ENCODE peak calls at places on chromosomes 4 and X, in eight cellular contexts. N is NCI-H1930, D is fibroblast of lung, G is psoas muscle, M is H9, C is lung microvascular endothelial cell, S is EH, K is ELR. O is an unnamed sample.

GRCh38 chr4:121072080-121072835 is at the start of gene NDNF:
- DNase-seq in N (peak), D (peak), G (peak), M (peak), C (peak), S (peak), K (peak), O (peak)

GRCh38 chr4:53714377-53715140 is 123.3 kb upstream of the LNX1 start:
- DNase-seq in N (no peak), D (peak), G (no peak), M (no peak), C (no peak), S (peak), K (peak), O (peak)

GRCh38 chr4:4781936-4782754 is 77.3 kb upstream of the MSX1 start:
- DNase-seq in N (no peak), D (peak), G (no peak), M (no peak), C (no peak), S (peak), K (peak), O (peak)

GRCh38 chr4:71026086-71026485 is 32.6 kb downstream of the DCK start:
- DNase-seq in N (no peak), D (peak), G (no peak), M (no peak), C (peak), S (peak), K (peak), O (peak)

GRCh38 chr4:118682928-118683327 is 2.3 kb upstream of the METTL14 start:
- DNase-seq in N (no peak), D (peak), G (no peak), M (no peak), C (peak), S (peak), K (peak), O (peak)

GRCh38 chrX:40877869-40878268 is 142.5 kb upstream of the MED14 start:
- DNase-seq in N (no peak), D (peak), G (no peak), M (no peak), C (peak), S (peak), K (peak), O (peak)

GRCh38 chr4:38621004-38621684 is 42.9 kb upstream of the KLF3 start:
- DNase-seq in N (no peak), D (peak), G (no peak), M (no peak), C (no peak), S (peak), K (peak), O (peak)

GRCh38 chr4:68748181-68748981 is 67.4 kb upstream of the UGT2B10 start:
- DNase-seq in N (no peak), D (no peak), G (no peak), M (no peak), C (no peak), S (no peak), K (peak), O (no peak)

GRCh38 chr4:101349346-101350064 is 2.2 kb upstream of the PPP3CA start:
- DNase-seq in N (no peak), D (peak), G (peak), M (no peak), C (peak), S (no peak), K (peak), O (peak)

GRCh38 chr4:98786866-98787265 is 128.5 kb upstream of the TSPAN5 start:
- DNase-seq in N (no peak), D (peak), G (no peak), M (no peak), C (peak), S (peak), K (peak), O (peak)

GRCh38 chr4:160026720-160027119 is 923.8 kb downstream of the RAPGEF2 start:
- DNase-seq in N (no peak), D (no peak), G (no peak), M (peak), C (no peak), S (no peak), K (peak), O (no peak)

GRCh38 chr4:104475652-104476051 is 19.0 kb downstream of the CXXC4 start:
- DNase-seq in N (peak), D (no peak), G (no peak), M (peak), C (no peak), S (no peak), K (no peak), O (no peak)

GRCh38 chrX:135112096-135112729 is 8.1 kb downstream of the ETDB start:
- DNase-seq in N (no peak), D (peak), G (no peak), M (peak), C (peak), S (peak), K (peak), O (peak)

GRCh38 chr4:109977854-109978501 is 65.3 kb downstream of the EGF start:
- DNase-seq in N (no peak), D (peak), G (no peak), M (no peak), C (peak), S (peak), K (peak), O (peak)

GRCh38 chrX:54794004-54794403 is 4.1 kb downstream of the ITIH6 start:
- DNase-seq in N (no peak), D (no peak), G (no peak), M (no peak), C (no peak), S (no peak), K (no peak), O (no peak)

GRCh38 chrX:16082470-16083085 is 40.8 kb upstream of the GRPR start:
- DNase-seq in N (no peak), D (no peak), G (no peak), M (no peak), C (no peak), S (no peak), K (no peak), O (no peak)

GRCh38 chrX:19063030-19063429 is 59.2 kb downstream of the ADGRG2 start:
- DNase-seq in N (no peak), D (no peak), G (no peak), M (no peak), C (no peak), S (peak), K (peak), O (peak)

GRCh38 chr4:142416711-142417275 is 429.3 kb downstream of the INPP4B start:
- DNase-seq in N (no peak), D (peak), G (no peak), M (no peak), C (no peak), S (peak), K (peak), O (peak)

GRCh38 chr4:56316011-56316650 is 71.2 kb downstream of the AASDH start:
- DNase-seq in N (no peak), D (no peak), G (no peak), M (no peak), C (no peak), S (no peak), K (no peak), O (no peak)

GRCh38 chrX:9829308-9830267 is 43.4 kb downstream of the SHROOM2 start:
- DNase-seq in N (no peak), D (peak), G (no peak), M (no peak), C (no peak), S (peak), K (peak), O (peak)

GRCh38 chrX:87338510-87338909 is 179.1 kb upstream of the KLHL4 start:
- DNase-seq in N (no peak), D (peak), G (no peak), M (no peak), C (peak), S (no peak), K (no peak), O (no peak)

GRCh38 chrX:101171883-101172400 is 47.6 kb upstream of the DRP2 start:
- DNase-seq in N (no peak), D (no peak), G (no peak), M (no peak), C (no peak), S (no peak), K (peak), O (no peak)

GRCh38 chrX:154135458-154136229 is 8.4 kb upstream of the OPN1LW start:
- DNase-seq in N (no peak), D (no peak), G (no peak), M (no peak), C (no peak), S (no peak), K (peak), O (no peak)

GRCh38 chr4:40238700-40239548 is 42.1 kb downstream of the RHOH start:
- DNase-seq in N (no peak), D (peak), G (no peak), M (no peak), C (no peak), S (no peak), K (no peak), O (no peak)

GRCh38 chrX:80335062-80335830 is 85.0 kb upstream of the TENT5D start:
- DNase-seq in N (peak), D (no peak), G (peak), M (peak), C (no peak), S (no peak), K (no peak), O (no peak)

O was measured in EL.